ENCODE peak calls at places on chromosomes 7 and 10, in eight cellular contexts. X, M, F, O, J, K, U and A are unnamed samples.

GRCh38 chr7:47482013-47482761 is 99.7 kb downstream of the TNS3 start:
- DNase-seq in X (peak), M (peak), F (peak), O (no peak), J (peak), K (no peak), U (peak), A (no peak)

GRCh38 chr7:125173571-125173970 is 243.9 kb upstream of the POT1 start:
- DNase-seq in X (no peak), M (no peak), F (peak), O (no peak), J (no peak), K (no peak), U (no peak), A (no peak)

GRCh38 chr10:126902157-126902556 is 3.1 kb upstream of the DOCK1 start:
- DNase-seq in X (peak), M (peak), F (peak), O (no peak), J (peak), K (no peak), U (peak), A (no peak)

GRCh38 chr7:24652551-24652950 is 79.3 kb downstream of the PALS2 start:
- DNase-seq in X (no peak), M (no peak), F (no peak), O (no peak), J (no peak), K (no peak), U (no peak), A (no peak)

GRCh38 chr10:10540383-10540782 is 477.3 kb upstream of the CELF2 start:
- DNase-seq in X (no peak), M (no peak), F (no peak), O (no peak), J (no peak), K (no peak), U (no peak), A (no peak)

GRCh38 chr7:137025469-137026175 is 157.2 kb downstream of the CHRM2 start:
- DNase-seq in X (no peak), M (no peak), F (peak), O (no peak), J (no peak), K (no peak), U (peak), A (no peak)

GRCh38 chr10:117320050-117320665 is 55.1 kb downstream of the PDZD8 start:
- DNase-seq in X (no peak), M (peak), F (peak), O (peak), J (peak), K (no peak), U (no peak), A (no peak)

GRCh38 chr10:112952282-112952991 is 2.4 kb downstream of the TCF7L2 start:
- DNase-seq in X (no peak), M (no peak), F (peak), O (no peak), J (peak), K (no peak), U (no peak), A (no peak)

GRCh38 chr7:1727079-1727478 is 57.0 kb downstream of the ELFN1 start:
- DNase-seq in X (no peak), M (no peak), F (no peak), O (no peak), J (no peak), K (no peak), U (no peak), A (no peak)

GRCh38 chr7:28954446-28954845 is 3.7 kb downstream of the TRIL start:
- DNase-seq in X (no peak), M (no peak), F (no peak), O (no peak), J (no peak), K (no peak), U (no peak), A (no peak)

GRCh38 chr7:26436996-26437547 is 145.4 kb downstream of the SNX10 start:
- DNase-seq in X (no peak), M (no peak), F (no peak), O (peak), J (no peak), K (no peak), U (no peak), A (no peak)

GRCh38 chr10:122307669-122308486 is 36.8 kb downstream of the BTBD16 start:
- DNase-seq in X (peak), M (peak), F (peak), O (no peak), J (peak), K (peak), U (peak), A (no peak)